ENCODE peak calls at places on chromosomes 2 and 18, in ten cellular contexts. X is kidney epithelial cell, V is foreskin fibroblast, T is lung, S is left ventricle myocardium inferior, D is WTC11, N is natural killer cell, O is dorsolateral prefrontal cortex, M is nephron progenitor cell, Q is GM06990. K is an unnamed sample.

GRCh38 chr2:207885010-207885409 is 115.3 kb upstream of the FZD5 start:
- DNase-seq in X (no peak), V (no peak), T (no peak), S (no peak), D (no peak), N (no peak), O (no peak), M (no peak), Q (no peak), K (no peak)

GRCh38 chr2:224400174-224400810 is 1.6 kb downstream of the FAM124B start:
- DNase-seq in X (no peak), V (no peak), T (no peak), S (no peak), D (no peak), N (no peak), O (no peak), M (no peak), Q (no peak), K (no peak)

GRCh38 chr2:8229546-8229986 is 452.3 kb upstream of the ID2 start:
- DNase-seq in X (peak), V (peak), T (no peak), S (peak), D (peak), N (peak), O (no peak), M (no peak), Q (peak), K (peak)

GRCh38 chr2:1494257-1494656 is 81.0 kb downstream of the TPO start:
- DNase-seq in X (no peak), V (no peak), T (no peak), S (no peak), D (peak), N (no peak), O (no peak), M (no peak), Q (no peak), K (no peak)

GRCh38 chr18:21196426-21196825 is 45.6 kb upstream of the GREB1L start:
- DNase-seq in X (no peak), V (no peak), T (no peak), S (no peak), D (no peak), N (no peak), O (no peak), M (no peak), Q (no peak), K (no peak)

GRCh38 chr18:30106356-30106755 is 936.2 kb downstream of the DSC3 start:
- DNase-seq in X (no peak), V (no peak), T (no peak), S (no peak), D (no peak), N (no peak), O (no peak), M (no peak), Q (no peak), K (no peak)

GRCh38 chr2:119760237-119760807 is 600 bp downstream of the PTPN4 start:
- DNase-seq in X (no peak), V (no peak), T (no peak), S (no peak), D (no peak), N (no peak), O (no peak), M (no peak), Q (no peak), K (no peak)

GRCh38 chr2:58521803-58522602 is 280.9 kb upstream of the FANCL start:
- DNase-seq in X (no peak), V (no peak), T (no peak), S (no peak), D (no peak), N (no peak), O (no peak), M (no peak), Q (no peak), K (no peak)

GRCh38 chr2:30421551-30422436 is 25.3 kb upstream of the LCLAT1 start:
- DNase-seq in X (no peak), V (peak), T (no peak), S (no peak), D (no peak), N (no peak), O (no peak), M (peak), Q (no peak), K (peak)

GRCh38 chr18:59881728-59882685 is 17.8 kb upstream of the PMAIP1 start:
- DNase-seq in X (no peak), V (peak), T (no peak), S (no peak), D (no peak), N (no peak), O (no peak), M (no peak), Q (no peak), K (no peak)

GRCh38 chr18:63828120-63828519 is 52.9 kb downstream of the SERPINB7 start:
- DNase-seq in X (no peak), V (no peak), T (no peak), S (no peak), D (no peak), N (no peak), O (no peak), M (no peak), Q (no peak), K (no peak)

GRCh38 chr2:241559489-241560180 is 1.1 kb downstream of the BOK start:
- DNase-seq in X (no peak), V (peak), T (no peak), S (no peak), D (no peak), N (no peak), O (peak), M (peak), Q (no peak), K (no peak)

GRCh38 chr18:44802508-44802907 is 121.8 kb downstream of the SETBP1 start:
- DNase-seq in X (no peak), V (peak), T (no peak), S (no peak), D (no peak), N (no peak), O (no peak), M (no peak), Q (peak), K (no peak)

GRCh38 chr2:157784169-157784822 is 91.8 kb downstream of the ACVR1 start:
- DNase-seq in X (peak), V (no peak), T (peak), S (peak), D (peak), N (no peak), O (no peak), M (no peak), Q (no peak), K (no peak)

GRCh38 chr18:57429607-57430165 is 5.5 kb upstream of the ONECUT2 start:
- DNase-seq in X (no peak), V (no peak), T (no peak), S (no peak), D (no peak), N (no peak), O (no peak), M (no peak), Q (no peak), K (no peak)

GRCh38 chr2:64439194-64439593 is 14.8 kb upstream of the LGALSL start:
- DNase-seq in X (no peak), V (no peak), T (no peak), S (no peak), D (no peak), N (no peak), O (no peak), M (no peak), Q (no peak), K (no peak)

GRCh38 chr2:45793998-45794720 is 142.7 kb downstream of the PRKCE start:
- DNase-seq in X (no peak), V (no peak), T (no peak), S (no peak), D (no peak), N (no peak), O (no peak), M (no peak), Q (no peak), K (no peak)

GRCh38 chr2:203691149-203691548 is 15.3 kb upstream of the CD28 start:
- DNase-seq in X (no peak), V (no peak), T (no peak), S (no peak), D (no peak), N (no peak), O (no peak), M (no peak), Q (no peak), K (no peak)

GRCh38 chr2:224518806-224519580 is 66.2 kb downstream of the CUL3 start:
- DNase-seq in X (no peak), V (peak), T (no peak), S (no peak), D (no peak), N (no peak), O (no peak), M (no peak), Q (no peak), K (no peak)

GRCh38 chr2:186913870-186914269 is 64.9 kb upstream of the ZSWIM2 start:
- DNase-seq in X (no peak), V (no peak), T (no peak), S (no peak), D (no peak), N (no peak), O (no peak), M (no peak), Q (peak), K (no peak)

GRCh38 chr18:75244336-75244735 is 33.7 kb downstream of the TSHZ1 start:
- DNase-seq in X (no peak), V (no peak), T (no peak), S (no peak), D (peak), N (no peak), O (no peak), M (no peak), Q (no peak), K (no peak)

DNA sequence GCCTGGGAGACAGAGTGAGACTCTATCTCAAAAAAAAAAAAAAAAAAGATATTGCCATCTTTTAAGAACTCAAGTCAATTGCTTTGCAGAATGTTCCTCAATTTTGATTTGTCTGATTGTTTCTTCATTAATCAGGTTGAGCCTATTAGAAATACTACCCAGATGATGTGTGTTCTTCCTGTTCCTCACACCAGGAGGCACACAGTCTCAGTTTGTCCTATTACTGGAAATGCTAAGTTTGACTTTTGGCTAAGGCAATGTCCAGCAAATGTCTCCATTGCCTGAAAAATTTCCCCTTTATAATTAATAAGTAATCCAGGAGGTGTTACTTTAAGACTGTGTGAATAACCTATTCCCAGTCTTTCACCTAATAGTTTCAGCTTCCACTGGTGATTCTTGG is 28.4 kb downstream of the BOLA3 start:
- DNase-seq in X (no peak), V (peak), T (no peak), S (no peak), D (no peak), N (no peak), O (no peak), M (no peak), Q (no peak), K (no peak)
- TF ChIP-seq CTCF in X (no peak), V (peak), T (no peak), S (no peak), D (no peak), N (no peak), O (no peak), M (no peak), Q (peak), K (peak)

DNA sequence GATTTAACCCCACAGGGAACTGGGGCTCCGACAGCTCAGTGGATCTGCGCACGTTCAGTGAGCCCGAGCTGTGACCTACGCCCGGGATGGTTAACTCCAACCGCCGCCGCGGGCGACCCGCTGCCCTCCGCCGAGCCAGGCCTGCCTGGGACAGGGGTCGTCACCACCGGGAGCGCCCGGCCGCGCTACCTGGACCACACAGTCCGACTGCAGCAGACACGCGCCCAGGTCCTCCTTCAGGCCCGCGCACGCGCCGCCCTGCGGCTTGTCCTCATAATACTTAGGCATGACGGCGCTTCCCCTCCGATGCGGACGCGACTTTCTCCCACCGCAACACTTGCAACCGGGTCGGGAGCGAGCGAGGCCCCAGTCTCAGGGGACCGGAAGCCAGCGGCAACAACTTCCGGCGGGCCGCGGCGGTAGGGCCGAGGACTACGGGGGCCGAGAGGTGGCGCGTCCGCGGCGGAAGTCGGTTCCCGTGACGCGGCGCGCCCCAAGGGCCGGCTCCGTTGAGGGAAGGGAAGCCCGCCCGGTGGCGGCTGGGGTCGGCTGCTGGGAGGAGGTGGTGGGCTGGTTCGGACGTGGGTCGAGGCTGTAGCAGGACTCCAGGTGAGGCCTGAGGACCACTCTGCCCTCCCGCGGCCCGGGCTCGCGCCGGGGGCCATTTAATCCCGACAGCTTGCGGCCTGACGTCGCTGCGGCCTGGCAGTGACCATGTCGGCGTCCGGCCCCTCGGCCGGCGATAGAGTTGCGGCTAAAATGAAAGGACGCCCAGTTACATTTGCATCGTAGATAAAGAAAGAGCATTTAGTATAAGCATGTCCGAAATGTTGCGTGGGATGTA is at the start of the genes COA5 and UNC50:
- DNase-seq in X (peak), V (peak), T (peak), S (peak), D (peak), N (peak), O (peak), M (peak), Q (peak), K (peak)
- TF ChIP-seq CTCF in X (no peak), V (no peak), T (no peak), S (peak), D (no peak), N (no peak), O (no peak), M (no peak), Q (no peak), K (no peak)

DNA sequence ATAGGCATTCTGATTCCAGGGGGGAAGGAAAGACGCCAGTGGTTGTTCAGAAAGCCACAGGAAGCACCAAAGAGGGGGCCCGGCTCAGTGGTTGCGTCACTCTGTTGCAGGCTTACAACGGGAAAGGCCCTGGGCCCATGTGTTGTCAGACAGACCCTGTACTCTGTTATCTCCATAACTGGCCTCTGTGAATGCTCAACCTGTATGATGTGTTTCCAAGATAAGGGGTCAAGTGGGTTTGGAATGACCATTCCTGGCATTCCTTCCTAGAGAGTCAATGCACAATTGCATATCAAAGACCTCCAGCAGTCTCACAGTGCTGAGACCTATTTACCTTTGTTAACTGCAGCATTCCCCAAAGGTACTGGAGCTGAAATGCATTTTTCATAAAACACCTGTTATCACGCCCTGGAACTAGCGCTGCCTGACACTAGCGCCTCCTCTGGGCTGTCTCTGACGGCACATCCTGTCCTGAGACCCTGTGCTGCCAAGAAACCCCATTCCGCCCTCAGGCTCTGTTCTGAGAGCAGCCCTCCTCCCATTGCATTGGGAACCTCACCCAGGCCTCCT is 13.2 kb upstream of the LRRFIP1 start:
- DNase-seq in X (peak), V (no peak), T (peak), S (no peak), D (peak), N (no peak), O (no peak), M (no peak), Q (no peak), K (no peak)
- TF ChIP-seq CTCF in X (peak), V (no peak), T (no peak), S (no peak), D (peak), N (no peak), O (no peak), M (no peak), Q (peak), K (no peak)

GRCh38 chr2:196533998-196534397 is 105.5 kb upstream of the CCDC150 start:
- DNase-seq in X (no peak), V (no peak), T (no peak), S (no peak), D (no peak), N (no peak), O (no peak), M (no peak), Q (no peak), K (no peak)
- TF ChIP-seq CTCF in X (no peak), V (no peak), T (no peak), S (no peak), D (no peak), N (no peak), O (no peak), M (no peak), Q (no peak), K (no peak)

DNA sequence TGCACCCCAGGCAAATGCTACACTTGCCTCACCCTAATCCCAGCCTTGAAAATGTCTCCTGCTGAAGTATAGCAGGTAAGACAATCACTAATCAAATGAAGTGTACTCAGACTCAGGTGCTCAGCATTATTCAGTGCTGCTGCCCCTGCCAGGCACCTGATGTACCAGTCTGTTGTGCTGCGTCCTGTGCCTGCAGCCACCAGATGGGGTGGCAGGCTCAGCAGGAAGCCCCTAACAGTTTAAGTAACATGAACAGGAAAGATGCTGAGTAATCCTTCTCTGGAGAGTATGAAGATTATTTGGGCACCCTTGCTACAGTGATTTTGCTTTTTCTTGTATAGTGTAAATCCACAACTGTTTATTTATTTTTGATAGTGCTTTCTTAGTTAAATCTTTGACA is 69.1 kb downstream of the TACR1 start:
- DNase-seq in X (no peak), V (no peak), T (no peak), S (no peak), D (no peak), N (no peak), O (no peak), M (no peak), Q (no peak), K (no peak)
- TF ChIP-seq CTCF in X (no peak), V (no peak), T (no peak), S (no peak), D (no peak), N (no peak), O (no peak), M (no peak), Q (peak), K (no peak)

DNA sequence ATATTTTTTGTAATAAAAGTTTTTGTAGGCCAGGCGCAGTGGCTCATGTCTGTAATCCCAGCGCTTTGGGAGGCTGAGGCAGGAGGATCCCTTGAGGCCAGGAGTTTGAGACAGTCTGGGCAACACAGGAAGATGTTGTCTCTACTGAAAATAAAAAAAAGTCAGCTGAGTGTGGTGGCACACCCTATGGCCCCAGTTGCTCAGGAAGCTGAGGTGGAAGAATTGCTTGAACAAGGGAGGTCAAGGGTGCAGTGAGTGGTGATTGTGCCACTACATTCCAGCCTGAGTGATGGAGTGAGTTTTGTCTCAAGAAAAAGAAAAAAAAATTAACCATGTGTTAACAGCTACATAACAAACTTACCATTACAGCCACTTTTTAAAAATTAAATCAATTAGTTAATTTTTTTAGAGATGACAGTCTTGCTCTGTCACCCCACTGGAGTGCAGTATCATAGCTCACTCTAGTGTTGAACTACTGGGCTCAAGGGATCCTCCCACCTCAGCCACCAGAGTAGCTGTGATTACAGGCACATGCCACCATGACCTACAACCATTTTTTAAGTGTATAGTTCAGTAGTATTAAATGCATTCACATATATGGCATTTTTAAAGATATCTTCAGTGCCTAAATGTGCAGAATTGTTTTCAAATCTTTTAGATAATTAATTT is 67.2 kb upstream of the ACYP2 start:
- DNase-seq in X (no peak), V (no peak), T (no peak), S (no peak), D (no peak), N (no peak), O (no peak), M (no peak), Q (no peak), K (no peak)
- TF ChIP-seq CTCF in X (no peak), V (no peak), T (no peak), S (peak), D (no peak), N (no peak), O (no peak), M (no peak), Q (no peak), K (no peak)

DNA sequence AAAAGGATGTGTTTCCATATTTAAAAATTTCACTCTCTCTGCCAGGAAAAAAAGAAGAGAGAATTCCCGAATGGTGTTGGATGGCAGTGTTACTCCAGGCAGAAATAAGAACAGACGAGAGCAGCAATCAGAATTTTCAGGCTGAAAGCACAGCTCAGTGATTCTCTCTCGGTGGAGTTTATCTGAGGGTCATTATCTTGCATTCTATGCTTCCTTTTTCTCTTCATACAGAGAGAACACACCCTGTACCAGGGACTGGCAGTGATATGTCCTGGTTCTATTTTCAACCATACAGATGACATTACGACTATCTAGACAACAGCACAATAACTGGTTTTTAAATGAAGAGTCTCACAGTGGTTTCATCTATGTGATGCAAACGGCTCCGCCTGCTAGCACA is 62.0 kb downstream of the CABYR start:
- DNase-seq in X (no peak), V (no peak), T (no peak), S (no peak), D (no peak), N (no peak), O (no peak), M (no peak), Q (no peak), K (no peak)
- TF ChIP-seq CTCF in X (no peak), V (no peak), T (no peak), S (no peak), D (no peak), N (no peak), O (no peak), M (no peak), Q (no peak), K (no peak)

K was measured in AG09319.